ENCODE peak calls at places on chromosome 18, in five cellular contexts. One of them, this sample, is unnamed.

GRCh38 chr18:9135081-9135911 is 1.3 kb upstream of the ANKRD12 start:
- DNase-seq in transverse colon: no peak
- DNase-seq in A549: no peak
- DNase-seq in tibial nerve: no peak
- DNase-seq in ovary: no peak
- DNase-seq in this sample: no peak

GRCh38 chr18:55838841-55839240 is 250.8 kb upstream of the TCF4 start:
- DNase-seq in transverse colon: no peak
- DNase-seq in A549: no peak
- DNase-seq in tibial nerve: no peak
- DNase-seq in ovary: no peak
- DNase-seq in this sample: no peak

GRCh38 chr18:54879691-54880090 is 51.4 kb downstream of the RAB27B start:
- DNase-seq in transverse colon: no peak
- DNase-seq in A549: no peak
- DNase-seq in tibial nerve: no peak
- DNase-seq in ovary: no peak
- DNase-seq in this sample: no peak

GRCh38 chr18:55833543-55833942 is 245.6 kb upstream of the TCF4 start:
- DNase-seq in transverse colon: no peak
- DNase-seq in A549: peak
- DNase-seq in tibial nerve: no peak
- DNase-seq in ovary: no peak
- DNase-seq in this sample: no peak

GRCh38 chr18:56659111-56659510 is 8.0 kb downstream of the WDR7 start:
- DNase-seq in transverse colon: no peak
- DNase-seq in A549: no peak
- DNase-seq in tibial nerve: no peak
- DNase-seq in ovary: no peak
- DNase-seq in this sample: no peak

GRCh38 chr18:36411745-36412168 is 114.2 kb downstream of the FHOD3 start:
- DNase-seq in transverse colon: no peak
- DNase-seq in A549: peak
- DNase-seq in tibial nerve: no peak
- DNase-seq in ovary: no peak
- DNase-seq in this sample: peak

GRCh38 chr18:23585007-23585871 is 1.1 kb downstream of the NPC1 start:
- DNase-seq in transverse colon: peak
- DNase-seq in A549: peak
- DNase-seq in tibial nerve: no peak
- DNase-seq in ovary: no peak
- DNase-seq in this sample: peak

GRCh38 chr18:46419391-46420141 is 237.5 kb downstream of the LOXHD1 start:
- DNase-seq in transverse colon: no peak
- DNase-seq in A549: no peak
- DNase-seq in tibial nerve: no peak
- DNase-seq in ovary: no peak
- DNase-seq in this sample: no peak

GRCh38 chr18:43893001-43893637 is 615.8 kb upstream of the SYT4 start:
- DNase-seq in transverse colon: no peak
- DNase-seq in A549: no peak
- DNase-seq in tibial nerve: no peak
- DNase-seq in ovary: no peak
- DNase-seq in this sample: no peak
- TF ChIP-seq EP300 in transverse colon: no peak
- TF ChIP-seq EP300 in A549: no peak
- TF ChIP-seq EP300 in tibial nerve: peak
- TF ChIP-seq EP300 in ovary: no peak
- TF ChIP-seq EP300 in this sample: no peak

GRCh38 chr18:58497845-58498244 is 131.0 kb downstream of the ALPK2 start:
- DNase-seq in transverse colon: no peak
- DNase-seq in A549: no peak
- DNase-seq in tibial nerve: no peak
- DNase-seq in ovary: no peak
- DNase-seq in this sample: no peak

GRCh38 chr18:58499527-58499926 is 129.4 kb downstream of the ALPK2 start:
- DNase-seq in transverse colon: no peak
- DNase-seq in A549: no peak
- DNase-seq in tibial nerve: no peak
- DNase-seq in ovary: no peak
- DNase-seq in this sample: no peak

GRCh38 chr18:58502628-58503027 is 126.3 kb downstream of the ALPK2 start:
- DNase-seq in transverse colon: no peak
- DNase-seq in A549: no peak
- DNase-seq in tibial nerve: no peak
- DNase-seq in ovary: no peak
- DNase-seq in this sample: no peak

GRCh38 chr18:58501497-58501896 is 127.4 kb downstream of the ALPK2 start:
- DNase-seq in transverse colon: no peak
- DNase-seq in A549: no peak
- DNase-seq in tibial nerve: no peak
- DNase-seq in ovary: no peak
- DNase-seq in this sample: no peak

GRCh38 chr18:58501033-58501432 is 127.9 kb downstream of the ALPK2 start:
- DNase-seq in transverse colon: no peak
- DNase-seq in A549: no peak
- DNase-seq in tibial nerve: no peak
- DNase-seq in ovary: no peak
- DNase-seq in this sample: no peak
- TF ChIP-seq EP300 in transverse colon: no peak
- TF ChIP-seq EP300 in A549: no peak
- TF ChIP-seq EP300 in tibial nerve: no peak
- TF ChIP-seq EP300 in ovary: no peak
- TF ChIP-seq EP300 in this sample: no peak

DNA sequence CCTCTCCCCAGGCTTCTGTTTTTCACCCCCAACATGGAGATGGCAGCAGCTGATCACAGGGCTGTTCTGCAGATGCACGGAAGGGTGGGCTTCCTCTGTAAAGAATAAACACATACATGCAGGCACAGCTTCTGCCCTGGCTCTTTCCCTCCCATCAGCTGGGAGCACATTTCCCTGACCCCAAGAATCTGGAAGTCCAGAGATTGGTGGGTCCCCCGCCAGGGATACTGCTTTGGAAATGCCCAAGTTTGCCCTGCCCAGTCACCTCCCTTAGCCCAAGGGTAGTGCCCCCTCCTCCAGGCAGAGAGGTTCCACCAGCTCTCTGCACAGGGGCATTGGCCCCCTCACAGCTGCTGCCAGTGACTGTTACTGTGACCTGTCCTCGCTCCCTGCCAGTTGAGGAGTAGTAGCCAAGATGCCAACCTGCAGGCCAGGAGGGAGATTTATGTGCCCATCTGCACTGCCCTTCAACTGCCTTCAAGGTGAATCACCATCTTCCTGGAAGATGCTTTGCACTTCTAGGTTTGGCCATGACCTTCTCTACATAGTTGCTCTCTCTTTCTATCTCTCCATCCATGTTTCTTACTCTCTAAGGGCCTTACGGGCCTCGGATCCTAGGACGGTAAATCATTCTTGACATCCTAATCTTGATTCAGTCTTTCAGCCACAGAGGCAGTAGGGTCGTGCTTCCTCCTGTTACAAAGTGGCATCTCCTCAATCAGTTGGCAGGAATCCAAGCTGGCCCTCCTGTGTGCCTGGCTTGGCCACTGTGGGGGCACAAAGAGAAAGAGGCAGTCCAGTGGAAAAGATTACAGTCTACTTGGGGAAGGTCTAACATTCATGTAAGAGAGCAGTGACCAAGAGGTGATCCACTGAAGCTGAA is 121.8 kb downstream of the CTIF start:
- DNase-seq in transverse colon: no peak
- DNase-seq in A549: no peak
- DNase-seq in tibial nerve: no peak
- DNase-seq in ovary: no peak
- DNase-seq in this sample: no peak
- TF ChIP-seq EP300 in transverse colon: no peak
- TF ChIP-seq EP300 in A549: no peak
- TF ChIP-seq EP300 in tibial nerve: no peak
- TF ChIP-seq EP300 in ovary: no peak
- TF ChIP-seq EP300 in this sample: no peak

GRCh38 chr18:75421656-75422055 is 5.8 kb downstream of the SMIM21 start:
- DNase-seq in transverse colon: no peak
- DNase-seq in A549: no peak
- DNase-seq in tibial nerve: no peak
- DNase-seq in ovary: no peak
- DNase-seq in this sample: no peak
- TF ChIP-seq EP300 in transverse colon: no peak
- TF ChIP-seq EP300 in A549: no peak
- TF ChIP-seq EP300 in tibial nerve: no peak
- TF ChIP-seq EP300 in ovary: no peak
- TF ChIP-seq EP300 in this sample: no peak